ENCODE peak calls at places on chromosomes 2 and 18, in six cellular contexts. One of them, this sample, is unnamed.

GRCh38 chr2:233656443-233656842 is 15.3 kb upstream of the UGT1A9 start:
- DNase-seq in IMR-90: no peak
- DNase-seq in GM12878: no peak
- DNase-seq in A549: no peak
- DNase-seq in HepG2: no peak
- DNase-seq in K562: no peak
- DNase-seq in this sample: no peak

GRCh38 chr2:5021148-5021547 is 671.0 kb upstream of the SOX11 start:
- DNase-seq in IMR-90: no peak
- DNase-seq in GM12878: no peak
- DNase-seq in A549: no peak
- DNase-seq in HepG2: no peak
- DNase-seq in K562: no peak
- DNase-seq in this sample: no peak

GRCh38 chr2:205025580-205026240 is 480.4 kb downstream of the PARD3B start:
- DNase-seq in IMR-90: peak; percentile 13
- DNase-seq in GM12878: no peak
- DNase-seq in A549: no peak
- DNase-seq in HepG2: peak; percentile 24
- DNase-seq in K562: no peak
- DNase-seq in this sample: no peak

GRCh38 chr2:26922638-26923466 is 47.6 kb upstream of the MAPRE3 start:
- DNase-seq in IMR-90: peak; percentile 6
- DNase-seq in GM12878: no peak
- DNase-seq in A549: peak; percentile 93
- DNase-seq in HepG2: peak; percentile 69
- DNase-seq in K562: peak; percentile 69
- DNase-seq in this sample: peak; percentile 86

GRCh38 chr2:26701596-26701995 is 9.1 kb downstream of the KCNK3 start:
- DNase-seq in IMR-90: no peak
- DNase-seq in GM12878: no peak
- DNase-seq in A549: no peak
- DNase-seq in HepG2: no peak
- DNase-seq in K562: no peak
- DNase-seq in this sample: no peak

GRCh38 chr2:133264951-133265949 is 303.0 kb downstream of the NCKAP5 start:
- DNase-seq in IMR-90: no peak
- DNase-seq in GM12878: no peak
- DNase-seq in A549: peak; percentile 34
- DNase-seq in HepG2: no peak
- DNase-seq in K562: no peak
- DNase-seq in this sample: peak; percentile 8

GRCh38 chr18:30967701-30968100 is 74.8 kb downstream of the DSC3 start:
- DNase-seq in IMR-90: no peak
- DNase-seq in GM12878: no peak
- DNase-seq in A549: no peak
- DNase-seq in HepG2: no peak
- DNase-seq in K562: no peak
- DNase-seq in this sample: no peak

GRCh38 chr2:187349328-187349944 is 98.6 kb downstream of the CALCRL start:
- DNase-seq in IMR-90: no peak
- DNase-seq in GM12878: no peak
- DNase-seq in A549: no peak
- DNase-seq in HepG2: no peak
- DNase-seq in K562: no peak
- DNase-seq in this sample: no peak

GRCh38 chr2:224669449-224669848 is 46.7 kb downstream of the CCDC195 start:
- DNase-seq in IMR-90: no peak
- DNase-seq in GM12878: no peak
- DNase-seq in A549: no peak
- DNase-seq in HepG2: no peak
- DNase-seq in K562: no peak
- DNase-seq in this sample: no peak

GRCh38 chr2:33616873-33617272 is 17.8 kb upstream of the FAM98A start:
- DNase-seq in IMR-90: peak; percentile 3
- DNase-seq in GM12878: peak; percentile 35
- DNase-seq in A549: no peak
- DNase-seq in HepG2: no peak
- DNase-seq in K562: no peak
- DNase-seq in this sample: no peak

GRCh38 chr2:181143790-181144300 is 163.4 kb downstream of the UBE2E3 start:
- DNase-seq in IMR-90: no peak
- DNase-seq in GM12878: no peak
- DNase-seq in A549: no peak
- DNase-seq in HepG2: no peak
- DNase-seq in K562: no peak
- DNase-seq in this sample: no peak

GRCh38 chr18:9866627-9867453 is 18.9 kb upstream of the TXNDC2 start:
- DNase-seq in IMR-90: no peak
- DNase-seq in GM12878: no peak
- DNase-seq in A549: no peak
- DNase-seq in HepG2: no peak
- DNase-seq in K562: no peak
- DNase-seq in this sample: no peak

GRCh38 chr2:239693330-239693729 is 292.5 kb upstream of the HDAC4 start:
- DNase-seq in IMR-90: no peak
- DNase-seq in GM12878: no peak
- DNase-seq in A549: no peak
- DNase-seq in HepG2: no peak
- DNase-seq in K562: no peak
- DNase-seq in this sample: no peak

GRCh38 chr2:119282139-119282965 is 58.7 kb downstream of the STEAP3 start:
- DNase-seq in IMR-90: no peak
- DNase-seq in GM12878: no peak
- DNase-seq in A549: no peak
- DNase-seq in HepG2: no peak
- DNase-seq in K562: no peak
- DNase-seq in this sample: no peak

GRCh38 chr18:50707841-50708240 is 112.0 kb downstream of the MRO start:
- DNase-seq in IMR-90: peak; percentile 14
- DNase-seq in GM12878: no peak
- DNase-seq in A549: no peak
- DNase-seq in HepG2: no peak
- DNase-seq in K562: no peak
- DNase-seq in this sample: no peak

GRCh38 chr2:179837408-179837807 is 24.0 kb downstream of the ZNF385B start:
- DNase-seq in IMR-90: peak; percentile 46
- DNase-seq in GM12878: no peak
- DNase-seq in A549: no peak
- DNase-seq in HepG2: peak; percentile 52
- DNase-seq in K562: no peak
- DNase-seq in this sample: no peak

GRCh38 chr2:241739177-241739576 is 4.7 kb downstream of the D2HGDH start:
- DNase-seq in IMR-90: no peak
- DNase-seq in GM12878: no peak
- DNase-seq in A549: no peak
- DNase-seq in HepG2: no peak
- DNase-seq in K562: no peak
- DNase-seq in this sample: no peak

GRCh38 chr2:96758987-96759386 is 1.7 kb upstream of the CNNM4 start:
- DNase-seq in IMR-90: no peak
- DNase-seq in GM12878: no peak
- DNase-seq in A549: no peak
- DNase-seq in HepG2: no peak
- DNase-seq in K562: no peak
- DNase-seq in this sample: no peak

GRCh38 chr2:60882971-60883753 is 1.8 kb downstream of the REL start:
- DNase-seq in IMR-90: peak; percentile 15
- DNase-seq in GM12878: peak; percentile 61
- DNase-seq in A549: no peak
- DNase-seq in HepG2: no peak
- DNase-seq in K562: peak; percentile 27
- DNase-seq in this sample: no peak

GRCh38 chr2:86480105-86480504 is 38.9 kb downstream of the KDM3A start:
- DNase-seq in IMR-90: no peak
- DNase-seq in GM12878: no peak
- DNase-seq in A549: no peak
- DNase-seq in HepG2: no peak
- DNase-seq in K562: no peak
- DNase-seq in this sample: no peak
- TF ChIP-seq BHLHE40 in IMR-90: no peak
- TF ChIP-seq BHLHE40 in GM12878: no peak
- TF ChIP-seq BHLHE40 in A549: no peak
- TF ChIP-seq BHLHE40 in HepG2: no peak
- TF ChIP-seq BHLHE40 in K562: no peak
- TF ChIP-seq BHLHE40 in this sample: no peak

DNA sequence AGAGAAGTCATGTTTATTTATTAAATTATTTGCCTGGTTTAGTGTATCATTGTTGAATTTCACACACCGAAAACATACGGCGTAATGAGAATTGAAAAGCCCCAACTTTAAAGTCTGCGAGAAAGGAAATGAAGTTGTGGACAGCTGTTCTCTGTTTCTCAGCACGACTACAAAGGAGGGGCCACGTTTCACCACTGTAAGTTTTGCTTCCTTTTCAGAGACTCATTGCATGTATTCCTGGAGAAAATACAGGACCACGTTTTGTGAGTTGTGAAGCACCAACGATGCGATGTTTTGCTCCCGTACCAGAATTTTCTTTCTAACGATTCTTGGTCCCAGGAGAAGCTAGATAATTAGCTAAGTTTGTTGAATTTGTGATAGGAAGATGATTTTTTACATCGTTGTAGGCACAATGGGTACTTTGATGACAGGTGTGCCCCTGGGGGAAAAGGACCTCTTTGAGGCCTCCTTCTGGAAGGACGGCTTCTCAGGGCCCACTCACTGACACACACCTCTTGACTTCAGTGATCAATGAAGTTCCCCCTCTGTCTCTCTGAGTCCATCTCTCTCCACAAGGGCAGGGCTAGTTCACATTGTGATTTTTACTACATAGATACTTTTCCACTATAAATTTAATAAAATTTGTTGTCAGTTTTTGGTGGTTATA is 23.7 kb upstream of the ACKR3 start:
- DNase-seq in IMR-90: no peak
- DNase-seq in GM12878: peak; percentile 89
- DNase-seq in A549: no peak
- DNase-seq in HepG2: no peak
- DNase-seq in K562: no peak
- DNase-seq in this sample: no peak
- TF ChIP-seq BHLHE40 in IMR-90: no peak
- TF ChIP-seq BHLHE40 in GM12878: peak; percentile 83
- TF ChIP-seq BHLHE40 in A549: no peak
- TF ChIP-seq BHLHE40 in HepG2: no peak
- TF ChIP-seq BHLHE40 in K562: no peak
- TF ChIP-seq BHLHE40 in this sample: no peak

GRCh38 chr2:86199834-86200177 is 549 bp downstream of the MRPL35 start:
- DNase-seq in IMR-90: no peak
- DNase-seq in GM12878: no peak
- DNase-seq in A549: no peak
- DNase-seq in HepG2: no peak
- DNase-seq in K562: no peak
- DNase-seq in this sample: no peak

GRCh38 chr2:86194751-86195054 is 559 bp downstream of the IMMT start:
- DNase-seq in IMR-90: no peak
- DNase-seq in GM12878: peak; percentile 70
- DNase-seq in A549: no peak
- DNase-seq in HepG2: no peak
- DNase-seq in K562: no peak
- DNase-seq in this sample: no peak

GRCh38 chr2:86193901-86194567 is 1.2 kb downstream of the IMMT start:
- DNase-seq in IMR-90: no peak
- DNase-seq in GM12878: no peak
- DNase-seq in A549: no peak
- DNase-seq in HepG2: peak; percentile 54
- DNase-seq in K562: no peak
- DNase-seq in this sample: no peak

GRCh38 chr2:86189782-86190416 is 5.4 kb downstream of the IMMT start:
- DNase-seq in IMR-90: no peak
- DNase-seq in GM12878: no peak
- DNase-seq in A549: no peak
- DNase-seq in HepG2: no peak
- DNase-seq in K562: no peak
- DNase-seq in this sample: no peak

GRCh38 chr2:86195055-86195807 is at the start of gene IMMT:
- DNase-seq in IMR-90: peak; percentile 95
- DNase-seq in GM12878: peak; percentile 76
- DNase-seq in A549: peak; percentile 93
- DNase-seq in HepG2: peak; percentile 97
- DNase-seq in K562: peak; percentile 94
- DNase-seq in this sample: peak; percentile 91
- TF ChIP-seq BHLHE40 in IMR-90: no peak
- TF ChIP-seq BHLHE40 in GM12878: peak; percentile 19
- TF ChIP-seq BHLHE40 in A549: peak; percentile 31
- TF ChIP-seq BHLHE40 in HepG2: peak; percentile 52
- TF ChIP-seq BHLHE40 in K562: peak; percentile 12
- TF ChIP-seq BHLHE40 in this sample: no peak

GRCh38 chr2:120396519-120397361 is 50.8 kb downstream of the INHBB start:
- DNase-seq in IMR-90: no peak
- DNase-seq in GM12878: no peak
- DNase-seq in A549: no peak
- DNase-seq in HepG2: no peak
- DNase-seq in K562: no peak
- DNase-seq in this sample: no peak

GRCh38 chr2:120397362-120397811 is 51.5 kb downstream of the INHBB start:
- DNase-seq in IMR-90: no peak
- DNase-seq in GM12878: no peak
- DNase-seq in A549: peak; percentile 74
- DNase-seq in HepG2: peak; percentile 74
- DNase-seq in K562: no peak
- DNase-seq in this sample: no peak

GRCh38 chr2:120398961-120399888 is 53.3 kb downstream of the INHBB start:
- DNase-seq in IMR-90: no peak
- DNase-seq in GM12878: no peak
- DNase-seq in A549: peak; percentile 94
- DNase-seq in HepG2: peak; percentile 98
- DNase-seq in K562: no peak
- DNase-seq in this sample: no peak

GRCh38 chr2:120399889-120400240 is 53.9 kb downstream of the INHBB start:
- DNase-seq in IMR-90: no peak
- DNase-seq in GM12878: no peak
- DNase-seq in A549: no peak
- DNase-seq in HepG2: no peak
- DNase-seq in K562: no peak
- DNase-seq in this sample: no peak

DNA sequence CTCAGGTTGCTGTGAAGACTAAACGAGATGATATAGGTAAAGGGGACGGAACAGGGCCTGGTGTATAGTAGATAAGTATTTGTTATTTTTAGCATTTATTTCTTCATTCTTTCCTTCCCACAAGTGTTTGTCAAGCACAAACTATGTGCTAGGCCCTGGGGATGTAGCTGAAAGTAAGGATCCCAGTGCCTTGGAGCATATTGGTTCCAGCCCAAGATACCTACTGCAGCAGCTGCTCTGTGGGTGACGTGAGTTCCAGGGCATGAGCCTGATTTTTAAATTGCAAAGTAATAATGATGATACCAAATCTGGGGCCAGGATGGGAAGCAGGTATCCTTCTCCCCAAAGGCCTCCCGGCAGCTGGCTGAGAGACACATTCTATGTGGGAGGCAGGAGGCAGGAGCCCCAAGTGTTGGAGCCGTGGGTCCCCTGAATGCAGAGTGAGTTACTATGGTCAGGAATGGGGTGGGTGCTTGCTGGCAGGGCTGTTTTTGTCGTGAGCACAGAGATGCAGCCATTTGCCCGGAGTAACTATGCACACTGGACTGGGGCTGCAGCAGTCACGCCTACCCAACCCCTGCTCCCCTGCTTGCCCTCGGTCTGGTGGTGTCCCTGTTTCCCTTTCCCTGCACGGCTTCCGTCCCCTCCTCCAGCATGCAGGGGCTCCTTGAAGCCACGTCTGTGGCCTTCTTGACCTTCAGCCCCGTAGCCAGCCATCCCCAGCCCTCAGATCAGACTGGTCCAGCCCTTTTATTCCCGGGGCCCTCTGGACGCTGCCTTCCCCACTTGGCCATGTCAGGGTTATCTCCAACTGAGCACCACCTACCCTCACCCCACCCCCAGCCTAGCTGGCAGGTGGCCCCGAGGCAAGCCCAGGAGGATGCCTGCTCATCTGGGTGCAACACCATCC is 52.4 kb downstream of the INHBB start:
- DNase-seq in IMR-90: peak; percentile 58
- DNase-seq in GM12878: no peak
- DNase-seq in A549: peak; percentile 38
- DNase-seq in HepG2: no peak
- DNase-seq in K562: no peak
- DNase-seq in this sample: no peak
- TF ChIP-seq BHLHE40 in IMR-90: no peak
- TF ChIP-seq BHLHE40 in GM12878: no peak
- TF ChIP-seq BHLHE40 in A549: no peak
- TF ChIP-seq BHLHE40 in HepG2: no peak
- TF ChIP-seq BHLHE40 in K562: no peak
- TF ChIP-seq BHLHE40 in this sample: no peak

This sample was measured in HEK293T.